ENCODE peak calls at places on chromosomes 16 and 17, in six cellular contexts. J is stimulated activated CD8-positive, alpha-beta memory T cell treated with anti-CD3 and anti-CD28 coated beads, Interleukin-15, amount 100 ng/mL, for 4 hours; C is heart left ventricle; R is left ventricle myocardium inferior; Y is GM04503; O is ACHN. Q is an unnamed sample.

GRCh38 chr17:249236-249993 is 68.0 kb upstream of the DOC2B start:
- DNase-seq in C (peak; percentile 2), O (no peak), J (no peak), Y (no peak), R (peak; percentile 6), Q (peak; percentile 33)

GRCh38 chr17:69669441-69670178 is 255.1 kb downstream of the MAP2K6 start:
- DNase-seq in Y (no peak), O (no peak), J (no peak), C (no peak), R (no peak), Q (no peak)

GRCh38 chr16:30996324-30996999 is 11.5 kb downstream of the HSD3B7 start:
- DNase-seq in R (no peak), Y (no peak), C (no peak), O (peak; percentile 64), J (no peak), Q (no peak)

GRCh38 chr17:49629447-49629846 is 48.5 kb downstream of the SPOP start:
- DNase-seq in Y (no peak), R (no peak), C (no peak), O (no peak), J (no peak), Q (no peak)

GRCh38 chr17:42386784-42387183 is 1.5 kb downstream of the STAT3 start:
- DNase-seq in J (no peak), R (no peak), O (no peak), C (no peak), Y (no peak), Q (no peak)

GRCh38 chr17:48539177-48539576 is 5.7 kb downstream of the HOXB2 start:
- DNase-seq in R (no peak), C (no peak), J (no peak), Y (no peak), O (peak; percentile 73), Q (no peak)

GRCh38 chr16:35746281-35746962 is 2287.0 kb downstream of the TP53TG3F start:
- DNase-seq in J (no peak), Y (no peak), C (no peak), R (no peak), O (no peak), Q (no peak)

GRCh38 chr17:41328207-41328606 is 12.7 kb upstream of the KRTAP17-1 start:
- DNase-seq in Y (no peak), O (no peak), J (no peak), C (no peak), R (no peak), Q (no peak)

GRCh38 chr17:5915337-5915736 is 154.8 kb upstream of the WSCD1 start:
- DNase-seq in R (no peak), Y (no peak), C (no peak), J (no peak), O (no peak), Q (no peak)